ENCODE peak calls at places on chromosomes 12 and 14, in seven cellular contexts. O is naive thymus-derived CD4-positive, alpha-beta T cell; Q is keratinocyte; I is suprapubic skin; A is esophagus muscularis mucosa; J is left lung; D is BE2C. C is an unnamed sample.
A peak's percentile ranks its signal among the peaks of the same experiment; 100 is the strongest.

GRCh38 chr12:108457006-108457733 is 57.9 kb upstream of the FICD start:
- DNase-seq in O (no peak), Q (no peak), I (no peak), A (no peak), J (no peak), D (peak; percentile 51), C (no peak)

GRCh38 chr14:34981743-34982420 is 910 bp upstream of the SRP54 start:
- DNase-seq in O (no peak), Q (no peak), I (no peak), A (no peak), J (no peak), D (peak; percentile 46), C (no peak)

GRCh38 chr12:1509703-1510395 is 84.5 kb downstream of the FBXL14 start:
- DNase-seq in O (no peak), Q (no peak), I (peak; percentile 28), A (no peak), J (no peak), D (no peak), C (no peak)

GRCh38 chr12:47602330-47602729 is 103.5 kb downstream of the RPAP3 start:
- DNase-seq in O (no peak), Q (no peak), I (no peak), A (no peak), J (no peak), D (no peak), C (no peak)

GRCh38 chr12:44334347-44334746 is 498.5 kb downstream of the TMEM117 start:
- DNase-seq in O (no peak), Q (no peak), I (no peak), A (no peak), J (no peak), D (no peak), C (no peak)

GRCh38 chr14:100155049-100155621 is 4.3 kb downstream of the DEGS2 start:
- DNase-seq in O (no peak), Q (no peak), I (no peak), A (no peak), J (no peak), D (peak; percentile 56), C (no peak)

GRCh38 chr12:110661337-110661972 is 27.5 kb downstream of the HVCN1 start:
- DNase-seq in O (no peak), Q (no peak), I (no peak), A (no peak), J (peak; percentile 54), D (no peak), C (peak; percentile 22)

GRCh38 chr12:48414046-48414445 is 58.3 kb upstream of the ANP32D start:
- DNase-seq in O (no peak), Q (no peak), I (no peak), A (no peak), J (no peak), D (no peak), C (no peak)

GRCh38 chr12:131005161-131006035 is 51.7 kb downstream of the ADGRD1 start:
- DNase-seq in O (no peak), Q (no peak), I (no peak), A (no peak), J (no peak), D (no peak), C (no peak)

GRCh38 chr14:67815573-67816235 is 686 bp downstream of the ZFYVE26 start:
- DNase-seq in O (peak; percentile 13), Q (no peak), I (no peak), A (no peak), J (no peak), D (no peak), C (no peak)

GRCh38 chr14:104371917-104372316 is 207.6 kb upstream of the C14orf180 start:
- DNase-seq in O (no peak), Q (no peak), I (no peak), A (no peak), J (no peak), D (no peak), C (no peak)

GRCh38 chr14:99971929-99972747 is 93.1 kb upstream of the EVL start:
- DNase-seq in O (peak; percentile 10), Q (no peak), I (no peak), A (no peak), J (no peak), D (peak; percentile 40), C (no peak)

GRCh38 chr12:79033788-79034187 is 169.2 kb downstream of the SYT1 start:
- DNase-seq in O (no peak), Q (no peak), I (no peak), A (no peak), J (no peak), D (no peak), C (no peak)

GRCh38 chr14:74038015-74038859 is 19.1 kb downstream of the BBOF1 start:
- DNase-seq in O (peak; percentile 63), Q (peak; percentile 33), I (no peak), A (no peak), J (no peak), D (no peak), C (no peak)

GRCh38 chr12:26614217-26614616 is 218.8 kb downstream of the ITPR2 start:
- DNase-seq in O (peak; percentile 3), Q (no peak), I (no peak), A (no peak), J (no peak), D (peak; percentile 39), C (no peak)

GRCh38 chr14:75132374-75133086 is 5.7 kb upstream of the NEK9 start:
- DNase-seq in O (peak; percentile 77), Q (peak; percentile 35), I (no peak), A (no peak), J (no peak), D (peak; percentile 45), C (no peak)

GRCh38 chr12:16583991-16584745 is 21.8 kb downstream of the LMO3 start:
- DNase-seq in O (no peak), Q (peak; percentile 11), I (no peak), A (no peak), J (no peak), D (no peak), C (no peak)

GRCh38 chr14:93156693-93157369 is 27.9 kb downstream of the MOAP1 start:
- DNase-seq in O (no peak), Q (no peak), I (no peak), A (no peak), J (no peak), D (peak; percentile 51), C (no peak)

GRCh38 chr14:89589400-89590128 is 172.5 kb upstream of the FOXN3 start:
- DNase-seq in O (no peak), Q (no peak), I (no peak), A (no peak), J (peak; percentile 39), D (no peak), C (no peak)

GRCh38 chr14:100401031-100401692 is 78.0 kb downstream of the SLC25A47 start:
- DNase-seq in O (no peak), Q (no peak), I (no peak), A (no peak), J (no peak), D (no peak), C (no peak)

GRCh38 chr12:71896171-71896570 is 42.5 kb upstream of the TPH2 start:
- DNase-seq in O (no peak), Q (no peak), I (no peak), A (no peak), J (no peak), D (no peak), C (no peak)

GRCh38 chr12:42039146-42039545 is 105.5 kb downstream of the GXYLT1 start:
- DNase-seq in O (no peak), Q (no peak), I (no peak), A (no peak), J (no peak), D (no peak), C (no peak)

GRCh38 chr14:92987713-92988510 is 65.0 kb downstream of the CHGA start:
- DNase-seq in O (no peak), Q (peak; percentile 7), I (no peak), A (no peak), J (no peak), D (peak; percentile 95), C (no peak)

GRCh38 chr12:26346748-26347147 is 151.4 kb downstream of the SSPN start:
- DNase-seq in O (no peak), Q (no peak), I (no peak), A (no peak), J (no peak), D (no peak), C (no peak)

GRCh38 chr12:76247992-76248391 is 100.2 kb downstream of the BBS10 start:
- DNase-seq in O (no peak), Q (no peak), I (no peak), A (peak; percentile 12), J (no peak), D (no peak), C (no peak)

GRCh38 chr14:88479574-88479987 is 75.2 kb downstream of the PTPN21 start:
- DNase-seq in O (no peak), Q (no peak), I (no peak), A (no peak), J (no peak), D (no peak), C (no peak)

GRCh38 chr14:78714722-78715121 is 544.5 kb downstream of the NRXN3 start:
- DNase-seq in O (no peak), Q (no peak), I (no peak), A (no peak), J (no peak), D (no peak), C (no peak)

DNA sequence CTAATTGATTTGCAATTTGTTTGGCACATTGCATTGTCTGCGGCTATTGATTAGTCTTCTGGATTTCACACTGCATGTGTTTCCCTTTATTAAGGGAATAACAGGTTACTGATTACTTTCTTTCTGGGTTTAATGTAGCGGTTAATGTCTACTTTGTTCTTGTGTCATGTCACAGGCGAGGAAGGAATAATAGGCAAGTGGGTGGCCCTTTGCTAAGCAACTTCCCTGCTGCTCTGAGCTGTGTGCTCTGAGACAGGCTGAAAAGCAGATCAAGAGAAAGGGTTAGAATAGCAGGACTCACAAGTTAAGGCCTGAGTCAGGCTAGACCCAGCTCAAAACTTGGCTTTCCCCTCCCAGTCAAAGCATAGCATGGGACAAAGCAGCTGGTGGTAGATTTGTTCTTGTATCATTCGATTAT is 77.2 kb downstream of the NKX2-1 start:
- DNase-seq in O (no peak), Q (no peak), I (no peak), A (no peak), J (no peak), D (no peak), C (no peak)
- H3K4me1 ChIP-seq in O (no peaks in the 10 kb centered on the region), Q (no peaks in the 10 kb centered on the region), I (no peaks in the 10 kb centered on the region), A (no peaks in the 10 kb centered on the region), J (no peaks in the 10 kb centered on the region), D (no peaks in the 10 kb centered on the region), C (no peaks in the 10 kb centered on the region)

GRCh38 chr14:20613094-20614037 is 22.2 kb upstream of the RNASE12 start:
- DNase-seq in O (peak; percentile 94), Q (peak; percentile 99), I (peak; percentile 87), A (peak; percentile 97), J (peak; percentile 83), D (peak; percentile 94), C (peak; percentile 71)
- H3K4me1 ChIP-seq in O (peaks cover 29% of the 10 kb centered on the region), Q (peaks cover 9% of the 10 kb centered on the region), I (peaks cover 39% of the 10 kb centered on the region), A (peaks cover 4% of the 10 kb centered on the region), J (peaks cover 52% of the 10 kb centered on the region), D (no peaks in the 10 kb centered on the region), C (no peaks in the 10 kb centered on the region)

DNA sequence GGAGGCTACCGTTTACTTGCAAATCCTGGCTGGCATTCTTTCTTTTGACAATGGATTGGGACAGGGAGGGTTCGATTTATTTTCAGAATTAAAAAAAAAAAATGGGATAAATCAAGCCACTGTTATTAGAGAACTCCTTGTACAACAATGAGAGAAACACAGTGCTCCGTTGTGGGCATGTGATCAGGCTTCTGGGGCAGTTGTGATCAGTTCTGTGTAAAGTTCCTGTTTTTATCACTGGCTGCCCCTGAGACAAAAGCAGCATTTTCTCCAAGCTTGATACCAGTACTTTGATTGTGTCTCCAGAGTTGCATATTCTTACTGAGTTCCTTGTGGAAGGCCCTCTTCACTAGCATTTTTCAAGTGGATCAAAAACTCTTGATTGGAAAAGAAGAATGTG is 1.2 kb downstream of the DIP2B start:
- DNase-seq in O (no peak), Q (no peak), I (no peak), A (no peak), J (peak; percentile 54), D (no peak), C (no peak)
- H3K4me1 ChIP-seq in O (peaks cover 33% of the 10 kb centered on the region), Q (peaks cover 40% of the 10 kb centered on the region), I (peaks cover 51% of the 10 kb centered on the region), A (peaks cover 40% of the 10 kb centered on the region), J (peaks cover 51% of the 10 kb centered on the region), D (no peaks in the 10 kb centered on the region), C (peaks cover 7% of the 10 kb centered on the region)

GRCh38 chr12:121630791-121631190 is 4.5 kb downstream of the ORAI1 start:
- DNase-seq in O (no peak), Q (no peak), I (no peak), A (no peak), J (no peak), D (no peak), C (no peak)
- H3K4me1 ChIP-seq in O (peaks cover 48% of the 10 kb centered on the region), Q (peaks cover 47% of the 10 kb centered on the region), I (peaks cover 72% of the 10 kb centered on the region), A (peaks cover 36% of the 10 kb centered on the region), J (peaks cover 72% of the 10 kb centered on the region), D (peaks cover 16% of the 10 kb centered on the region), C (peaks cover 3% of the 10 kb centered on the region)